ENCODE peak calls at places on chromosomes 6 and 20, in ten cellular contexts. One of them, this sample, is unnamed.

GRCh38 chr20:36855241-36855657 is 20.7 kb upstream of the TLDC2 start:
- DNase-seq in neural crest cell: no peak
- DNase-seq in Calu3: no peak
- DNase-seq in HepG2: no peak
- DNase-seq in RWPE1: no peak
- DNase-seq in cardiac fibroblast: no peak
- DNase-seq in Panc1: no peak
- DNase-seq in cardiac muscle cell: no peak
- DNase-seq in adrenal gland: no peak
- DNase-seq in A549: no peak
- DNase-seq in this sample: no peak

GRCh38 chr6:26292709-26293108 is 72.3 kb upstream of the BTN3A2 start:
- DNase-seq in neural crest cell: no peak
- DNase-seq in Calu3: no peak
- DNase-seq in HepG2: no peak
- DNase-seq in RWPE1: no peak
- DNase-seq in cardiac fibroblast: no peak
- DNase-seq in Panc1: no peak
- DNase-seq in cardiac muscle cell: no peak
- DNase-seq in adrenal gland: no peak
- DNase-seq in A549: no peak
- DNase-seq in this sample: no peak

GRCh38 chr20:4722571-4722970 is 862 bp downstream of the PRND start:
- DNase-seq in neural crest cell: no peak
- DNase-seq in Calu3: no peak
- DNase-seq in HepG2: no peak
- DNase-seq in RWPE1: no peak
- DNase-seq in cardiac fibroblast: no peak
- DNase-seq in Panc1: no peak
- DNase-seq in cardiac muscle cell: no peak
- DNase-seq in adrenal gland: no peak
- DNase-seq in A549: no peak
- DNase-seq in this sample: no peak

GRCh38 chr6:143429970-143430369 is 20.5 kb downstream of the ADAT2 start:
- DNase-seq in neural crest cell: no peak
- DNase-seq in Calu3: no peak
- DNase-seq in HepG2: no peak
- DNase-seq in RWPE1: no peak
- DNase-seq in cardiac fibroblast: no peak
- DNase-seq in Panc1: no peak
- DNase-seq in cardiac muscle cell: no peak
- DNase-seq in adrenal gland: no peak
- DNase-seq in A549: no peak
- DNase-seq in this sample: no peak

GRCh38 chr6:14226051-14226660 is 108.6 kb downstream of the CD83 start:
- DNase-seq in neural crest cell: no peak
- DNase-seq in Calu3: no peak
- DNase-seq in HepG2: no peak
- DNase-seq in RWPE1: no peak
- DNase-seq in cardiac fibroblast: no peak
- DNase-seq in Panc1: no peak
- DNase-seq in cardiac muscle cell: no peak
- DNase-seq in adrenal gland: no peak
- DNase-seq in A549: no peak
- DNase-seq in this sample: no peak

GRCh38 chr20:13261460-13262301 is 40.6 kb downstream of the ISM1 start:
- DNase-seq in neural crest cell: peak
- DNase-seq in Calu3: peak
- DNase-seq in HepG2: peak
- DNase-seq in RWPE1: peak
- DNase-seq in cardiac fibroblast: peak
- DNase-seq in Panc1: peak
- DNase-seq in cardiac muscle cell: peak
- DNase-seq in adrenal gland: peak
- DNase-seq in A549: peak
- DNase-seq in this sample: no peak

GRCh38 chr6:36998723-36999466 is 6.6 kb upstream of the FGD2 start:
- DNase-seq in neural crest cell: no peak
- DNase-seq in Calu3: no peak
- DNase-seq in HepG2: no peak
- DNase-seq in RWPE1: no peak
- DNase-seq in cardiac fibroblast: no peak
- DNase-seq in Panc1: no peak
- DNase-seq in cardiac muscle cell: no peak
- DNase-seq in adrenal gland: no peak
- DNase-seq in A549: no peak
- DNase-seq in this sample: no peak

GRCh38 chr6:35195120-35195780 is 18.5 kb upstream of the SCUBE3 start:
- DNase-seq in neural crest cell: no peak
- DNase-seq in Calu3: no peak
- DNase-seq in HepG2: no peak
- DNase-seq in RWPE1: no peak
- DNase-seq in cardiac fibroblast: peak
- DNase-seq in Panc1: no peak
- DNase-seq in cardiac muscle cell: no peak
- DNase-seq in adrenal gland: no peak
- DNase-seq in A549: no peak
- DNase-seq in this sample: no peak

GRCh38 chr6:158517038-158517437 is 42.9 kb upstream of the TMEM181 start:
- DNase-seq in neural crest cell: no peak
- DNase-seq in Calu3: no peak
- DNase-seq in HepG2: no peak
- DNase-seq in RWPE1: no peak
- DNase-seq in cardiac fibroblast: no peak
- DNase-seq in Panc1: no peak
- DNase-seq in cardiac muscle cell: no peak
- DNase-seq in adrenal gland: no peak
- DNase-seq in A549: no peak
- DNase-seq in this sample: no peak

GRCh38 chr6:118893095-118893881 is 664 bp upstream of the ASF1A start:
- DNase-seq in neural crest cell: no peak
- DNase-seq in Calu3: no peak
- DNase-seq in HepG2: peak
- DNase-seq in RWPE1: peak
- DNase-seq in cardiac fibroblast: peak
- DNase-seq in Panc1: no peak
- DNase-seq in cardiac muscle cell: peak
- DNase-seq in adrenal gland: peak
- DNase-seq in A549: peak
- DNase-seq in this sample: peak

GRCh38 chr6:484086-484728 is 92.7 kb downstream of the IRF4 start:
- DNase-seq in neural crest cell: no peak
- DNase-seq in Calu3: no peak
- DNase-seq in HepG2: no peak
- DNase-seq in RWPE1: no peak
- DNase-seq in cardiac fibroblast: peak
- DNase-seq in Panc1: no peak
- DNase-seq in cardiac muscle cell: no peak
- DNase-seq in adrenal gland: no peak
- DNase-seq in A549: no peak
- DNase-seq in this sample: no peak

GRCh38 chr20:12984863-12985262 is 23.9 kb upstream of the SPTLC3 start:
- DNase-seq in neural crest cell: no peak
- DNase-seq in Calu3: peak
- DNase-seq in HepG2: no peak
- DNase-seq in RWPE1: peak
- DNase-seq in cardiac fibroblast: no peak
- DNase-seq in Panc1: no peak
- DNase-seq in cardiac muscle cell: no peak
- DNase-seq in adrenal gland: no peak
- DNase-seq in A549: no peak
- DNase-seq in this sample: no peak

GRCh38 chr6:44494011-44494501 is 106.5 kb downstream of the CDC5L start:
- DNase-seq in neural crest cell: no peak
- DNase-seq in Calu3: peak
- DNase-seq in HepG2: peak
- DNase-seq in RWPE1: peak
- DNase-seq in cardiac fibroblast: peak
- DNase-seq in Panc1: peak
- DNase-seq in cardiac muscle cell: no peak
- DNase-seq in adrenal gland: no peak
- DNase-seq in A549: peak
- DNase-seq in this sample: peak

GRCh38 chr6:135600086-135600702 is 102.7 kb upstream of the AHI1 start:
- DNase-seq in neural crest cell: no peak
- DNase-seq in Calu3: no peak
- DNase-seq in HepG2: no peak
- DNase-seq in RWPE1: no peak
- DNase-seq in cardiac fibroblast: no peak
- DNase-seq in Panc1: no peak
- DNase-seq in cardiac muscle cell: no peak
- DNase-seq in adrenal gland: peak
- DNase-seq in A549: no peak
- DNase-seq in this sample: no peak
- TF ChIP-seq CTCF in neural crest cell: no peak
- TF ChIP-seq CTCF in Calu3: no peak
- TF ChIP-seq CTCF in HepG2: no peak
- TF ChIP-seq CTCF in RWPE1: no peak
- TF ChIP-seq CTCF in cardiac fibroblast: no peak
- TF ChIP-seq CTCF in Panc1: no peak
- TF ChIP-seq CTCF in cardiac muscle cell: no peak
- TF ChIP-seq CTCF in adrenal gland: no peak
- TF ChIP-seq CTCF in A549: no peak
- TF ChIP-seq CTCF in this sample: no peak

GRCh38 chr6:11798096-11798495 is 19.5 kb upstream of the ADTRP start:
- DNase-seq in neural crest cell: no peak
- DNase-seq in Calu3: no peak
- DNase-seq in HepG2: no peak
- DNase-seq in RWPE1: no peak
- DNase-seq in cardiac fibroblast: no peak
- DNase-seq in Panc1: no peak
- DNase-seq in cardiac muscle cell: no peak
- DNase-seq in adrenal gland: no peak
- DNase-seq in A549: no peak
- DNase-seq in this sample: no peak
- TF ChIP-seq CTCF in neural crest cell: no peak
- TF ChIP-seq CTCF in Calu3: no peak
- TF ChIP-seq CTCF in HepG2: no peak
- TF ChIP-seq CTCF in RWPE1: no peak
- TF ChIP-seq CTCF in cardiac fibroblast: no peak
- TF ChIP-seq CTCF in Panc1: no peak
- TF ChIP-seq CTCF in cardiac muscle cell: no peak
- TF ChIP-seq CTCF in adrenal gland: no peak
- TF ChIP-seq CTCF in A549: no peak
- TF ChIP-seq CTCF in this sample: no peak

GRCh38 chr6:160391419-160392116 is 43.4 kb downstream of the SLC22A3 start:
- DNase-seq in neural crest cell: no peak
- DNase-seq in Calu3: peak
- DNase-seq in HepG2: peak
- DNase-seq in RWPE1: peak
- DNase-seq in cardiac fibroblast: peak
- DNase-seq in Panc1: no peak
- DNase-seq in cardiac muscle cell: no peak
- DNase-seq in adrenal gland: peak
- DNase-seq in A549: peak
- DNase-seq in this sample: no peak

GRCh38 chr6:160395187-160395586 is 47.0 kb downstream of the SLC22A3 start:
- DNase-seq in neural crest cell: no peak
- DNase-seq in Calu3: no peak
- DNase-seq in HepG2: no peak
- DNase-seq in RWPE1: no peak
- DNase-seq in cardiac fibroblast: no peak
- DNase-seq in Panc1: no peak
- DNase-seq in cardiac muscle cell: no peak
- DNase-seq in adrenal gland: no peak
- DNase-seq in A549: no peak
- DNase-seq in this sample: no peak

GRCh38 chr6:160394654-160395035 is 46.5 kb downstream of the SLC22A3 start:
- DNase-seq in neural crest cell: no peak
- DNase-seq in Calu3: peak
- DNase-seq in HepG2: peak
- DNase-seq in RWPE1: no peak
- DNase-seq in cardiac fibroblast: no peak
- DNase-seq in Panc1: no peak
- DNase-seq in cardiac muscle cell: no peak
- DNase-seq in adrenal gland: no peak
- DNase-seq in A549: peak
- DNase-seq in this sample: no peak

GRCh38 chr6:160398674-160399271 is 50.6 kb downstream of the SLC22A3 start:
- DNase-seq in neural crest cell: no peak
- DNase-seq in Calu3: no peak
- DNase-seq in HepG2: no peak
- DNase-seq in RWPE1: no peak
- DNase-seq in cardiac fibroblast: peak
- DNase-seq in Panc1: no peak
- DNase-seq in cardiac muscle cell: no peak
- DNase-seq in adrenal gland: no peak
- DNase-seq in A549: no peak
- DNase-seq in this sample: no peak

GRCh38 chr6:160393966-160394653 is 45.9 kb downstream of the SLC22A3 start:
- DNase-seq in neural crest cell: no peak
- DNase-seq in Calu3: peak
- DNase-seq in HepG2: peak
- DNase-seq in RWPE1: no peak
- DNase-seq in cardiac fibroblast: no peak
- DNase-seq in Panc1: no peak
- DNase-seq in cardiac muscle cell: peak
- DNase-seq in adrenal gland: no peak
- DNase-seq in A549: peak
- DNase-seq in this sample: no peak
- TF ChIP-seq CTCF in neural crest cell: no peak
- TF ChIP-seq CTCF in Calu3: no peak
- TF ChIP-seq CTCF in HepG2: peak
- TF ChIP-seq CTCF in RWPE1: no peak
- TF ChIP-seq CTCF in cardiac fibroblast: no peak
- TF ChIP-seq CTCF in Panc1: no peak
- TF ChIP-seq CTCF in cardiac muscle cell: no peak
- TF ChIP-seq CTCF in adrenal gland: no peak
- TF ChIP-seq CTCF in A549: no peak
- TF ChIP-seq CTCF in this sample: no peak

GRCh38 chr6:156952401-156952800 is 175.2 kb downstream of the ARID1B start:
- DNase-seq in neural crest cell: no peak
- DNase-seq in Calu3: no peak
- DNase-seq in HepG2: no peak
- DNase-seq in RWPE1: no peak
- DNase-seq in cardiac fibroblast: no peak
- DNase-seq in Panc1: no peak
- DNase-seq in cardiac muscle cell: no peak
- DNase-seq in adrenal gland: no peak
- DNase-seq in A549: no peak
- DNase-seq in this sample: no peak

GRCh38 chr6:156953125-156953477 is 175.9 kb downstream of the ARID1B start:
- DNase-seq in neural crest cell: no peak
- DNase-seq in Calu3: no peak
- DNase-seq in HepG2: no peak
- DNase-seq in RWPE1: no peak
- DNase-seq in cardiac fibroblast: no peak
- DNase-seq in Panc1: no peak
- DNase-seq in cardiac muscle cell: peak
- DNase-seq in adrenal gland: no peak
- DNase-seq in A549: no peak
- DNase-seq in this sample: no peak

GRCh38 chr6:156954191-156954590 is 177.0 kb downstream of the ARID1B start:
- DNase-seq in neural crest cell: no peak
- DNase-seq in Calu3: no peak
- DNase-seq in HepG2: no peak
- DNase-seq in RWPE1: no peak
- DNase-seq in cardiac fibroblast: peak
- DNase-seq in Panc1: no peak
- DNase-seq in cardiac muscle cell: no peak
- DNase-seq in adrenal gland: no peak
- DNase-seq in A549: no peak
- DNase-seq in this sample: peak

GRCh38 chr6:156954781-156955180 is 177.6 kb downstream of the ARID1B start:
- DNase-seq in neural crest cell: no peak
- DNase-seq in Calu3: no peak
- DNase-seq in HepG2: no peak
- DNase-seq in RWPE1: no peak
- DNase-seq in cardiac fibroblast: no peak
- DNase-seq in Panc1: no peak
- DNase-seq in cardiac muscle cell: no peak
- DNase-seq in adrenal gland: no peak
- DNase-seq in A549: no peak
- DNase-seq in this sample: no peak

GRCh38 chr6:156953478-156954146 is 176.4 kb downstream of the ARID1B start:
- DNase-seq in neural crest cell: peak
- DNase-seq in Calu3: peak
- DNase-seq in HepG2: peak
- DNase-seq in RWPE1: peak
- DNase-seq in cardiac fibroblast: peak
- DNase-seq in Panc1: no peak
- DNase-seq in cardiac muscle cell: peak
- DNase-seq in adrenal gland: peak
- DNase-seq in A549: peak
- DNase-seq in this sample: peak
- TF ChIP-seq CTCF in neural crest cell: peak
- TF ChIP-seq CTCF in Calu3: no peak
- TF ChIP-seq CTCF in HepG2: peak
- TF ChIP-seq CTCF in RWPE1: peak
- TF ChIP-seq CTCF in cardiac fibroblast: peak
- TF ChIP-seq CTCF in Panc1: no peak
- TF ChIP-seq CTCF in cardiac muscle cell: peak
- TF ChIP-seq CTCF in adrenal gland: peak
- TF ChIP-seq CTCF in A549: peak
- TF ChIP-seq CTCF in this sample: peak